ENCODE peak calls at places on chromosomes 6 and 20, in ten cellular contexts. One of them, this sample, is unnamed.

GRCh38 chr6:151389640-151390275 is 1.6 kb downstream of the ZBTB2 start:
- DNase-seq in heart right ventricle: peak
- DNase-seq in dorsolateral prefrontal cortex: peak
- DNase-seq in mucosa of descending colon: peak
- DNase-seq in epithelial cell of esophagus: peak
- DNase-seq in cardiac fibroblast: peak
- DNase-seq in cardiac muscle cell: peak
- DNase-seq in omental fat pad: peak
- DNase-seq in transverse colon: peak
- DNase-seq in lung: peak
- DNase-seq in this sample: peak

GRCh38 chr6:6320901-6321300 is 439 bp upstream of the F13A1 start:
- DNase-seq in heart right ventricle: no peak
- DNase-seq in dorsolateral prefrontal cortex: no peak
- DNase-seq in mucosa of descending colon: no peak
- DNase-seq in epithelial cell of esophagus: peak
- DNase-seq in cardiac fibroblast: no peak
- DNase-seq in cardiac muscle cell: no peak
- DNase-seq in omental fat pad: no peak
- DNase-seq in transverse colon: no peak
- DNase-seq in lung: no peak
- DNase-seq in this sample: no peak

GRCh38 chr6:165674155-165675029 is 11.4 kb upstream of the PDE10A start:
- DNase-seq in heart right ventricle: no peak
- DNase-seq in dorsolateral prefrontal cortex: no peak
- DNase-seq in mucosa of descending colon: no peak
- DNase-seq in epithelial cell of esophagus: no peak
- DNase-seq in cardiac fibroblast: no peak
- DNase-seq in cardiac muscle cell: no peak
- DNase-seq in omental fat pad: no peak
- DNase-seq in transverse colon: no peak
- DNase-seq in lung: no peak
- DNase-seq in this sample: no peak

GRCh38 chr20:50546729-50547314 is 36.6 kb downstream of the PTPN1 start:
- DNase-seq in heart right ventricle: no peak
- DNase-seq in dorsolateral prefrontal cortex: no peak
- DNase-seq in mucosa of descending colon: no peak
- DNase-seq in epithelial cell of esophagus: no peak
- DNase-seq in cardiac fibroblast: no peak
- DNase-seq in cardiac muscle cell: no peak
- DNase-seq in omental fat pad: no peak
- DNase-seq in transverse colon: peak
- DNase-seq in lung: no peak
- DNase-seq in this sample: no peak

GRCh38 chr6:105759946-105760345 is 326.2 kb upstream of the PRDM1 start:
- DNase-seq in heart right ventricle: no peak
- DNase-seq in dorsolateral prefrontal cortex: no peak
- DNase-seq in mucosa of descending colon: no peak
- DNase-seq in epithelial cell of esophagus: peak
- DNase-seq in cardiac fibroblast: peak
- DNase-seq in cardiac muscle cell: no peak
- DNase-seq in omental fat pad: no peak
- DNase-seq in transverse colon: no peak
- DNase-seq in lung: no peak
- DNase-seq in this sample: no peak

GRCh38 chr20:31848088-31848999 is 2.9 kb upstream of the FOXS1 start:
- DNase-seq in heart right ventricle: no peak
- DNase-seq in dorsolateral prefrontal cortex: no peak
- DNase-seq in mucosa of descending colon: no peak
- DNase-seq in epithelial cell of esophagus: no peak
- DNase-seq in cardiac fibroblast: no peak
- DNase-seq in cardiac muscle cell: no peak
- DNase-seq in omental fat pad: no peak
- DNase-seq in transverse colon: no peak
- DNase-seq in lung: no peak
- DNase-seq in this sample: no peak

GRCh38 chr20:4150095-4150492 is 134.7 kb upstream of the RNF24 start:
- DNase-seq in heart right ventricle: no peak
- DNase-seq in dorsolateral prefrontal cortex: no peak
- DNase-seq in mucosa of descending colon: no peak
- DNase-seq in epithelial cell of esophagus: peak
- DNase-seq in cardiac fibroblast: peak
- DNase-seq in cardiac muscle cell: no peak
- DNase-seq in omental fat pad: no peak
- DNase-seq in transverse colon: no peak
- DNase-seq in lung: no peak
- DNase-seq in this sample: no peak

GRCh38 chr6:3287308-3287707 is 28.6 kb downstream of the PSMG4 start:
- DNase-seq in heart right ventricle: no peak
- DNase-seq in dorsolateral prefrontal cortex: no peak
- DNase-seq in mucosa of descending colon: no peak
- DNase-seq in epithelial cell of esophagus: no peak
- DNase-seq in cardiac fibroblast: no peak
- DNase-seq in cardiac muscle cell: no peak
- DNase-seq in omental fat pad: no peak
- DNase-seq in transverse colon: no peak
- DNase-seq in lung: no peak
- DNase-seq in this sample: no peak

GRCh38 chr20:7879883-7880282 is 60.4 kb downstream of the HAO1 start:
- DNase-seq in heart right ventricle: no peak
- DNase-seq in dorsolateral prefrontal cortex: no peak
- DNase-seq in mucosa of descending colon: no peak
- DNase-seq in epithelial cell of esophagus: peak
- DNase-seq in cardiac fibroblast: peak
- DNase-seq in cardiac muscle cell: no peak
- DNase-seq in omental fat pad: no peak
- DNase-seq in transverse colon: no peak
- DNase-seq in lung: no peak
- DNase-seq in this sample: no peak

GRCh38 chr20:59743767-59744485 is 139.6 kb downstream of the PHACTR3 start:
- DNase-seq in heart right ventricle: no peak
- DNase-seq in dorsolateral prefrontal cortex: peak
- DNase-seq in mucosa of descending colon: peak
- DNase-seq in epithelial cell of esophagus: no peak
- DNase-seq in cardiac fibroblast: no peak
- DNase-seq in cardiac muscle cell: no peak
- DNase-seq in omental fat pad: no peak
- DNase-seq in transverse colon: no peak
- DNase-seq in lung: no peak
- DNase-seq in this sample: no peak

GRCh38 chr20:45780159-45780558 is 11.5 kb downstream of the WFDC3 start:
- DNase-seq in heart right ventricle: no peak
- DNase-seq in dorsolateral prefrontal cortex: no peak
- DNase-seq in mucosa of descending colon: no peak
- DNase-seq in epithelial cell of esophagus: no peak
- DNase-seq in cardiac fibroblast: peak
- DNase-seq in cardiac muscle cell: no peak
- DNase-seq in omental fat pad: no peak
- DNase-seq in transverse colon: no peak
- DNase-seq in lung: no peak
- DNase-seq in this sample: no peak

GRCh38 chr20:49646528-49646927 is 67.2 kb downstream of the B4GALT5 start:
- DNase-seq in heart right ventricle: no peak
- DNase-seq in dorsolateral prefrontal cortex: no peak
- DNase-seq in mucosa of descending colon: no peak
- DNase-seq in epithelial cell of esophagus: no peak
- DNase-seq in cardiac fibroblast: no peak
- DNase-seq in cardiac muscle cell: no peak
- DNase-seq in omental fat pad: no peak
- DNase-seq in transverse colon: no peak
- DNase-seq in lung: no peak
- DNase-seq in this sample: no peak

GRCh38 chr6:6007311-6008113 is 787 bp upstream of the NRN1 start:
- DNase-seq in heart right ventricle: peak
- DNase-seq in dorsolateral prefrontal cortex: peak
- DNase-seq in mucosa of descending colon: no peak
- DNase-seq in epithelial cell of esophagus: no peak
- DNase-seq in cardiac fibroblast: no peak
- DNase-seq in cardiac muscle cell: peak
- DNase-seq in omental fat pad: no peak
- DNase-seq in transverse colon: no peak
- DNase-seq in lung: no peak
- DNase-seq in this sample: no peak

GRCh38 chr20:33900515-33901131 is 89.5 kb downstream of the CHMP4B start:
- DNase-seq in heart right ventricle: no peak
- DNase-seq in dorsolateral prefrontal cortex: no peak
- DNase-seq in mucosa of descending colon: no peak
- DNase-seq in epithelial cell of esophagus: no peak
- DNase-seq in cardiac fibroblast: no peak
- DNase-seq in cardiac muscle cell: no peak
- DNase-seq in omental fat pad: no peak
- DNase-seq in transverse colon: no peak
- DNase-seq in lung: no peak
- DNase-seq in this sample: no peak

GRCh38 chr6:143097224-143097795 is 36.6 kb downstream of the AIG1 start:
- DNase-seq in heart right ventricle: no peak
- DNase-seq in dorsolateral prefrontal cortex: no peak
- DNase-seq in mucosa of descending colon: no peak
- DNase-seq in epithelial cell of esophagus: peak
- DNase-seq in cardiac fibroblast: no peak
- DNase-seq in cardiac muscle cell: no peak
- DNase-seq in omental fat pad: no peak
- DNase-seq in transverse colon: no peak
- DNase-seq in lung: no peak
- DNase-seq in this sample: no peak

GRCh38 chr6:35213824-35214756 is at the start of gene SCUBE3:
- DNase-seq in heart right ventricle: no peak
- DNase-seq in dorsolateral prefrontal cortex: no peak
- DNase-seq in mucosa of descending colon: peak
- DNase-seq in epithelial cell of esophagus: peak
- DNase-seq in cardiac fibroblast: peak
- DNase-seq in cardiac muscle cell: peak
- DNase-seq in omental fat pad: no peak
- DNase-seq in transverse colon: no peak
- DNase-seq in lung: no peak
- DNase-seq in this sample: no peak

GRCh38 chr6:149140137-149140909 is 177.2 kb upstream of the TAB2 start:
- DNase-seq in heart right ventricle: no peak
- DNase-seq in dorsolateral prefrontal cortex: no peak
- DNase-seq in mucosa of descending colon: peak
- DNase-seq in epithelial cell of esophagus: no peak
- DNase-seq in cardiac fibroblast: no peak
- DNase-seq in cardiac muscle cell: no peak
- DNase-seq in omental fat pad: no peak
- DNase-seq in transverse colon: no peak
- DNase-seq in lung: no peak
- DNase-seq in this sample: no peak

GRCh38 chr20:61683721-61684120 is 382.0 kb downstream of the TAF4 start:
- DNase-seq in heart right ventricle: no peak
- DNase-seq in dorsolateral prefrontal cortex: no peak
- DNase-seq in mucosa of descending colon: no peak
- DNase-seq in epithelial cell of esophagus: peak
- DNase-seq in cardiac fibroblast: no peak
- DNase-seq in cardiac muscle cell: no peak
- DNase-seq in omental fat pad: no peak
- DNase-seq in transverse colon: no peak
- DNase-seq in lung: no peak
- DNase-seq in this sample: peak

GRCh38 chr20:24756292-24757025 is 192.6 kb upstream of the CST7 start:
- DNase-seq in heart right ventricle: no peak
- DNase-seq in dorsolateral prefrontal cortex: no peak
- DNase-seq in mucosa of descending colon: no peak
- DNase-seq in epithelial cell of esophagus: no peak
- DNase-seq in cardiac fibroblast: no peak
- DNase-seq in cardiac muscle cell: no peak
- DNase-seq in omental fat pad: no peak
- DNase-seq in transverse colon: no peak
- DNase-seq in lung: no peak
- DNase-seq in this sample: no peak

GRCh38 chr6:165819394-165819793 is 156.4 kb upstream of the PDE10A start:
- DNase-seq in heart right ventricle: no peak
- DNase-seq in dorsolateral prefrontal cortex: no peak
- DNase-seq in mucosa of descending colon: no peak
- DNase-seq in epithelial cell of esophagus: no peak
- DNase-seq in cardiac fibroblast: no peak
- DNase-seq in cardiac muscle cell: no peak
- DNase-seq in omental fat pad: no peak
- DNase-seq in transverse colon: no peak
- DNase-seq in lung: no peak
- DNase-seq in this sample: no peak

GRCh38 chr6:152267967-152268845 is 369.0 kb downstream of the SYNE1 start:
- DNase-seq in heart right ventricle: no peak
- DNase-seq in dorsolateral prefrontal cortex: no peak
- DNase-seq in mucosa of descending colon: peak
- DNase-seq in epithelial cell of esophagus: peak
- DNase-seq in cardiac fibroblast: peak
- DNase-seq in cardiac muscle cell: peak
- DNase-seq in omental fat pad: no peak
- DNase-seq in transverse colon: no peak
- DNase-seq in lung: no peak
- DNase-seq in this sample: no peak

GRCh38 chr20:10034717-10035571 is at the start of gene ANKEF1:
- DNase-seq in heart right ventricle: peak
- DNase-seq in dorsolateral prefrontal cortex: peak
- DNase-seq in mucosa of descending colon: peak
- DNase-seq in epithelial cell of esophagus: peak
- DNase-seq in cardiac fibroblast: peak
- DNase-seq in cardiac muscle cell: peak
- DNase-seq in omental fat pad: peak
- DNase-seq in transverse colon: peak
- DNase-seq in lung: peak
- DNase-seq in this sample: peak
- TF ChIP-seq CTCF in heart right ventricle: no peak
- TF ChIP-seq CTCF in dorsolateral prefrontal cortex: no peak
- TF ChIP-seq CTCF in mucosa of descending colon: no peak
- TF ChIP-seq CTCF in epithelial cell of esophagus: no peak
- TF ChIP-seq CTCF in cardiac fibroblast: no peak
- TF ChIP-seq CTCF in cardiac muscle cell: no peak
- TF ChIP-seq CTCF in omental fat pad: no peak
- TF ChIP-seq CTCF in transverse colon: no peak
- TF ChIP-seq CTCF in lung: no peak
- TF ChIP-seq CTCF in this sample: no peak

GRCh38 chr6:111256646-111257045 is 169.3 kb downstream of the SLC16A10 start:
- DNase-seq in heart right ventricle: no peak
- DNase-seq in dorsolateral prefrontal cortex: no peak
- DNase-seq in mucosa of descending colon: no peak
- DNase-seq in epithelial cell of esophagus: no peak
- DNase-seq in cardiac fibroblast: no peak
- DNase-seq in cardiac muscle cell: no peak
- DNase-seq in omental fat pad: no peak
- DNase-seq in transverse colon: no peak
- DNase-seq in lung: no peak
- DNase-seq in this sample: no peak
- TF ChIP-seq CTCF in heart right ventricle: peak
- TF ChIP-seq CTCF in dorsolateral prefrontal cortex: no peak
- TF ChIP-seq CTCF in mucosa of descending colon: no peak
- TF ChIP-seq CTCF in epithelial cell of esophagus: peak
- TF ChIP-seq CTCF in cardiac fibroblast: no peak
- TF ChIP-seq CTCF in cardiac muscle cell: no peak
- TF ChIP-seq CTCF in omental fat pad: no peak
- TF ChIP-seq CTCF in transverse colon: no peak
- TF ChIP-seq CTCF in lung: no peak
- TF ChIP-seq CTCF in this sample: no peak

GRCh38 chr6:71482742-71483141 is 194.1 kb downstream of the OGFRL1 start:
- DNase-seq in heart right ventricle: no peak
- DNase-seq in dorsolateral prefrontal cortex: no peak
- DNase-seq in mucosa of descending colon: no peak
- DNase-seq in epithelial cell of esophagus: peak
- DNase-seq in cardiac fibroblast: peak
- DNase-seq in cardiac muscle cell: no peak
- DNase-seq in omental fat pad: no peak
- DNase-seq in transverse colon: no peak
- DNase-seq in lung: no peak
- DNase-seq in this sample: no peak
- TF ChIP-seq CTCF in heart right ventricle: peak
- TF ChIP-seq CTCF in dorsolateral prefrontal cortex: no peak
- TF ChIP-seq CTCF in mucosa of descending colon: no peak
- TF ChIP-seq CTCF in epithelial cell of esophagus: peak
- TF ChIP-seq CTCF in cardiac fibroblast: peak
- TF ChIP-seq CTCF in cardiac muscle cell: peak
- TF ChIP-seq CTCF in omental fat pad: no peak
- TF ChIP-seq CTCF in transverse colon: no peak
- TF ChIP-seq CTCF in lung: peak
- TF ChIP-seq CTCF in this sample: peak

GRCh38 chr20:43576108-43576507 is 14.6 kb upstream of the IFT52 start:
- DNase-seq in heart right ventricle: peak
- DNase-seq in dorsolateral prefrontal cortex: no peak
- DNase-seq in mucosa of descending colon: no peak
- DNase-seq in epithelial cell of esophagus: no peak
- DNase-seq in cardiac fibroblast: no peak
- DNase-seq in cardiac muscle cell: no peak
- DNase-seq in omental fat pad: no peak
- DNase-seq in transverse colon: no peak
- DNase-seq in lung: no peak
- DNase-seq in this sample: no peak
- TF ChIP-seq CTCF in heart right ventricle: no peak
- TF ChIP-seq CTCF in dorsolateral prefrontal cortex: no peak
- TF ChIP-seq CTCF in mucosa of descending colon: no peak
- TF ChIP-seq CTCF in epithelial cell of esophagus: no peak
- TF ChIP-seq CTCF in cardiac fibroblast: no peak
- TF ChIP-seq CTCF in cardiac muscle cell: no peak
- TF ChIP-seq CTCF in omental fat pad: no peak
- TF ChIP-seq CTCF in transverse colon: no peak
- TF ChIP-seq CTCF in lung: no peak
- TF ChIP-seq CTCF in this sample: no peak